ENCODE peak calls at places on chromosomes 2 and 18, in four cellular contexts. E, W, J and N are unnamed samples.

GRCh38 chr2:86027913-86028762 is 77.5 kb downstream of the POLR1A start:
- DNase-seq in E (no peak), W (no peak), J (no peak), N (no peak)

GRCh38 chr2:195560209-195560907 is 96.7 kb upstream of the SLC39A10 start:
- DNase-seq in E (peak; percentile 39), W (no peak), J (no peak), N (no peak)

GRCh38 chr2:127927415-127927814 is 41.7 kb upstream of the AMMECR1L start:
- DNase-seq in E (no peak), W (no peak), J (no peak), N (no peak)

GRCh38 chr2:146481629-146482028 is 1363.2 kb upstream of the ACVR2A start:
- DNase-seq in E (no peak), W (no peak), J (no peak), N (no peak)

GRCh38 chr2:73202156-73203054 is at the start of gene NOTO:
- DNase-seq in E (no peak), W (no peak), J (no peak), N (no peak)

GRCh38 chr2:25749676-25750075 is 76.3 kb upstream of the DTNB start:
- DNase-seq in E (no peak), W (no peak), J (no peak), N (no peak)

GRCh38 chr2:235091983-235092382 is 140.2 kb downstream of the SH3BP4 start:
- DNase-seq in E (no peak), W (no peak), J (no peak), N (no peak)

GRCh38 chr2:16552202-16552601 is 113.4 kb downstream of the CYRIA start:
- DNase-seq in E (no peak), W (no peak), J (no peak), N (no peak)

GRCh38 chr2:115190459-115190858 is 748.0 kb downstream of the DPP10 start:
- DNase-seq in E (no peak), W (peak; percentile 92), J (no peak), N (no peak)

GRCh38 chr2:237883951-237884392 is 24.5 kb downstream of the RAMP1 start:
- DNase-seq in E (no peak), W (no peak), J (no peak), N (no peak)

GRCh38 chr2:41935806-41936205 is 112.0 kb upstream of the PKDCC start:
- DNase-seq in E (no peak), W (no peak), J (no peak), N (no peak)

GRCh38 chr2:189477756-189478155 is 36.5 kb downstream of the WDR75 start:
- DNase-seq in E (no peak), W (no peak), J (no peak), N (no peak)

GRCh38 chr2:191178066-191178701 is 27.4 kb upstream of the STAT4 start:
- DNase-seq in E (no peak), W (no peak), J (no peak), N (peak; percentile 29)

GRCh38 chr2:7940120-7940386 is 741.8 kb upstream of the ID2 start:
- DNase-seq in E (no peak), W (no peak), J (no peak), N (no peak)

GRCh38 chr2:60118061-60118460 is 435.4 kb downstream of the BCL11A start:
- DNase-seq in E (no peak), W (no peak), J (no peak), N (peak; percentile 14)

GRCh38 chr2:10452334-10452733 is 4.2 kb upstream of the ODC1 start:
- DNase-seq in E (peak; percentile 82), W (no peak), J (peak; percentile 84), N (no peak)

GRCh38 chr2:36373149-36373880 is 17.7 kb downstream of the CRIM1 start:
- DNase-seq in E (peak; percentile 43), W (no peak), J (no peak), N (no peak)

GRCh38 chr2:69973335-69973735 is 11.9 kb upstream of the ASPRV1 start:
- DNase-seq in E (no peak), W (no peak), J (no peak), N (no peak)

GRCh38 chr18:34292594-34292993 is 67.9 kb upstream of the NOL4 start:
- DNase-seq in E (no peak), W (no peak), J (no peak), N (no peak)

GRCh38 chr2:96325884-96326255 is 753 bp downstream of the ITPRIPL1 start:
- DNase-seq in E (peak; percentile 43), W (no peak), J (no peak), N (no peak)

GRCh38 chr18:50280707-50281294 is 522 bp downstream of the MBD1 start:
- DNase-seq in E (no peak), W (no peak), J (no peak), N (no peak)

DNA sequence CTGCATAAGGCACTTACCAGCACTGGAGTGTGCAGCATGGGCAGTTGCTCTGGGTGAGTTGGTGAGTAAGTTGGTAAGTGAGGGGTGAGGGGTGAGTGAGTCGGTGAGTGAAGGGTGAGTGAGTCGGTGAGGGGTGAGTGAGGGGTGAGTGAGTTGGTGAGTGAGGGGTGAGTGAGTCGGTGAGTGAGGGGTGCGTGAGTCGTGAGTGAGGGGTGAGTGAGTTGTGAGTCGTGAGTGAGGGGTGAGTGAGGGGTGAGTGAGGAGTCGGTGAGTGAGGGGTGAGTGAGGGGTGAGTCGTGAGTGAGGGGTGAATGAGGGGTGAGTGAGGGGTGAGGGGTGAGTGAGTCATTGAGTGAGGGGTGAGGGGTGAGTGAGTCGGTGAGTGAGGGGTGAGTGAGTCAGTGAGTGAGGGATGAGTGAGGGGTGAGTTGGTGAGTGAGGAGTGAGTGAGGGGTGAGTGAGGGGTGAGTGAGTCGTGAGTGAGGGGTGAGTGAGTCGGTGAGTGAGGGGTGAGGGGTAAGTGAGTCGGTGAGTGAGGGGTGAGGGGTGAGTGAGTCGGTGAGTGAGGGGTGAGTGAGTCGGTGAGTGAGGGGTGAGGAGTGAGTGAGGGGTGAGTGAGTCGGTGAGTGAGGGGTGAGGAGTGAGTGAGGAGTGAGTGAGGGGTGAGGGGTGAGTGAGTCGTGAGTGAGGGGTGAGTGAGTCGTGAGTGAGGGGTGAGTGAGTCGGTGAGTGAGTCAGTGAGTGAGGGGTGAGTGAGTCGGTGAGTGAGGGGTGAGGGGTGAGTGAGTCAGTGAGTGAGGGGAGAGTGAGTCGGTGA is 17.1 kb downstream of the THAP4 start:
- DNase-seq in E (no peak), W (no peak), J (no peak), N (no peak)
- H3K36me3 ChIP-seq in E (no peaks in the 10 kb centered on the region), W (peaks cover 4% of the 10 kb centered on the region), J (no peaks in the 10 kb centered on the region), N (no peaks in the 10 kb centered on the region)

GRCh38 chr18:36017232-36017631 is 44.8 kb downstream of the RMP24 start:
- DNase-seq in E (no peak), W (peak; percentile 17), J (no peak), N (no peak)

GRCh38 chr18:36023336-36023735 is 44.0 kb downstream of the RPRD1A start:
- DNase-seq in E (no peak), W (no peak), J (no peak), N (no peak)

GRCh38 chr18:36015629-36016028 is 43.1 kb downstream of the RMP24 start:
- DNase-seq in E (no peak), W (no peak), J (no peak), N (no peak)

GRCh38 chr18:36025025-36025424 is 42.3 kb downstream of the RPRD1A start:
- DNase-seq in E (no peak), W (no peak), J (no peak), N (no peak)

DNA sequence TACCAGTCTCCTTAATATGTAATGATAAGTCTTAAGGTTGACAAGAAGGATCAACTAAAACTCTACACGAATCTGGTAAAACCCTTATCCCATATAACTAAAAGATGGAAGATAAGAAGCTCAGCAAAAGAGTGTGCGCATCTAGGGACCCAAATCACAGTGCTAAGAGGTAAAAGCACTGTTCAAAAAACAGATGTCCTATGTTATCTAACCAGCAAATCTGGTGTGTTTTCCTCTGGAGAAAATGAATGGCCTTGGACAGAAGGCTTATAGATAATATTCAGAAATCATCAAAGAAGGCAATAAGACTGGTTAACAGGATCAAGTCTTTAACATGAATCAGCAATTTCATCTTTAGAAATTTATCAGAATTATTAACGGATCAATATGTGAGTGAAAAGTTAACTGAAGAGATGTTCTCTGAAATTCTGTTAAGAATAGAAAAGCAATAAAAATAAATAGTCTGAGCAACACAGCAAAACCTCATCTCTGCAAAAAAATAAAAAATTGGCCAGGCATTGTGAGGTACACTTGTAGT is 47.1 kb downstream of the RPRD1A start:
- DNase-seq in E (no peak), W (no peak), J (no peak), N (no peak)
- TF ChIP-seq CTCF in E (no peak), W (no peak), J (no peak), N (no peak)

GRCh38 chr2:197675711-197676188 is 363 bp upstream of the RFTN2 start:
- DNase-seq in E (no peak), W (no peak), J (no peak), N (no peak)

GRCh38 chr2:197674060-197674459 is 1.3 kb downstream of the RFTN2 start:
- DNase-seq in E (no peak), W (no peak), J (no peak), N (no peak)

GRCh38 chr2:197675246-197675645 is at the start of gene RFTN2:
- DNase-seq in E (no peak), W (no peak), J (no peak), N (no peak)

GRCh38 chr2:197673606-197674005 is 1.8 kb downstream of the RFTN2 start:
- DNase-seq in E (no peak), W (no peak), J (no peak), N (no peak)

DNA sequence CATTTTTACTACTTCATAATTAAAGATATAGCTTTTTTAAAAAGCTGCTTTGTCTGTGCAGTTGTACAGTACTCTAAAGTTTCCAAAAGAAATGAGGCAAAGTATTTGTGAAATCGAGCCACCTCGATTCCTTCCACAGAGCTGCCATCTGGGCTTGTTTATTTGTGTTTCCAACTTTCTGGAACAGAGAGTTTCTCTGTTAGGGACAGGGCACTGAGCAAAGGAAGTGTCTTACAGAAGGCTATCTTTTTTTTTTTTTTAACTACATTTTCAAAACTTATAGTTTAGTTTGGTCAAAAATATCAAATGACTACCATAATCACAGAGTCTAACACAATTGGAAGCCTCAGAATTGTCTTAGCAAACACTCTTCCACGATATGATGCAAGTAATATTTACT is 841 bp downstream of the RFTN2 start:
- DNase-seq in E (no peak), W (no peak), J (no peak), N (no peak)
- H3K4me3 ChIP-seq in E (peak overlapping the region; percentile 14), W (no peak overlapping the region), J (no peak overlapping the region), N (no peak overlapping the region)

GRCh38 chr2:169221745-169222369 is 140.5 kb downstream of the LRP2 start:
- DNase-seq in E (no peak), W (no peak), J (no peak), N (no peak)
- H3K36me3 ChIP-seq in E (no peaks in the 10 kb centered on the region), W (no peaks in the 10 kb centered on the region), J (no peaks in the 10 kb centered on the region), N (no peaks in the 10 kb centered on the region)

GRCh38 chr2:136383161-136383560 is 265.2 kb upstream of the CXCR4 start:
- DNase-seq in E (no peak), W (no peak), J (no peak), N (no peak)

GRCh38 chr2:136381245-136381644 is 263.3 kb upstream of the CXCR4 start:
- DNase-seq in E (no peak), W (no peak), J (no peak), N (no peak)

GRCh38 chr2:136381722-136382633 is 264.0 kb upstream of the CXCR4 start:
- DNase-seq in E (peak; percentile 71), W (no peak), J (no peak), N (no peak)

GRCh38 chr2:136386046-136386445 is 268.1 kb upstream of the CXCR4 start:
- DNase-seq in E (no peak), W (peak; percentile 37), J (no peak), N (no peak)

GRCh38 chr2:136384541-136385303 is 266.8 kb upstream of the CXCR4 start:
- DNase-seq in E (peak; percentile 26), W (peak; percentile 36), J (no peak), N (peak; percentile 24)
- TF ChIP-seq CTCF in E (peak; percentile 33), W (peak; percentile 84), J (peak; percentile 52), N (peak; percentile 40)